ENCODE peak calls at places on chromosome 1, in ten cellular contexts. U is HFF-Myc, E is fibroblast of the aortic adventitia, I is body of pancreas, N is Calu3, X is fibroblast of lung, V is lower leg skin, L is pancreas, A is epithelial cell of esophagus, Z is AG10803. P is an unnamed sample.

GRCh38 chr1:56788102-56788501 is 31.1 kb downstream of the FYB2 start:
- DNase-seq in N (no peak), Z (no peak), L (no peak), X (no peak), E (no peak), U (no peak), V (no peak), A (no peak), I (no peak), P (no peak)

GRCh38 chr1:204201651-204202050 is 5.4 kb upstream of the KISS1 start:
- DNase-seq in L (no peak), Z (no peak), A (no peak), V (no peak), N (no peak), E (no peak), U (no peak), I (no peak), X (no peak), P (no peak)

GRCh38 chr1:55580845-55581332 is 365.7 kb upstream of the USP24 start:
- DNase-seq in U (no peak), E (peak; percentile 79), Z (peak; percentile 93), X (peak; percentile 77), A (peak; percentile 84), I (no peak), L (no peak), V (peak; percentile 54), N (no peak), P (peak; percentile 71)

GRCh38 chr1:7755448-7755847 is 15.6 kb upstream of the VAMP3 start:
- DNase-seq in V (no peak), E (peak; percentile 7), A (no peak), L (no peak), U (no peak), X (peak; percentile 6), Z (no peak), I (no peak), N (no peak), P (peak; percentile 55)

GRCh38 chr1:225299624-225300023 is 128.2 kb downstream of the LBR start:
- DNase-seq in E (no peak), V (no peak), N (no peak), I (no peak), L (no peak), Z (no peak), X (no peak), U (no peak), A (peak; percentile 70), P (no peak)

GRCh38 chr1:63199666-63200065 is 122.7 kb upstream of the FOXD3 start:
- DNase-seq in V (no peak), A (no peak), L (no peak), I (no peak), N (no peak), U (no peak), X (no peak), Z (no peak), E (no peak), P (no peak)

GRCh38 chr1:215728206-215728605 is 161.1 kb downstream of the KCTD3 start:
- DNase-seq in X (no peak), A (no peak), L (no peak), E (no peak), I (no peak), U (no peak), V (no peak), Z (no peak), N (no peak), P (no peak)

GRCh38 chr1:1132042-1132927 is 16.4 kb upstream of the C1orf159 start:
- DNase-seq in X (no peak), Z (no peak), U (no peak), A (no peak), N (peak; percentile 70), V (no peak), I (peak; percentile 56), E (no peak), L (peak; percentile 65), P (no peak)

GRCh38 chr1:3524571-3525203 is 70.2 kb downstream of the ARHGEF16 start:
- DNase-seq in E (no peak), Z (no peak), A (no peak), L (no peak), V (no peak), X (no peak), N (no peak), I (no peak), U (no peak), P (no peak)
- TF ChIP-seq CTCF in E (no peak), Z (no peak), A (no peak), L (no peak), V (no peak), X (no peak), N (no peak), I (no peak), U (no peak), P (no peak)

GRCh38 chr1:147603986-147604385 is 62.7 kb downstream of the BCL9 start:
- DNase-seq in L (no peak), U (no peak), N (no peak), E (no peak), X (no peak), Z (no peak), A (no peak), I (no peak), V (no peak), P (no peak)

GRCh38 chr1:147600119-147601111 is 59.1 kb downstream of the BCL9 start:
- DNase-seq in N (no peak), Z (peak; percentile 25), U (no peak), A (peak; percentile 61), E (peak; percentile 28), V (no peak), L (no peak), I (no peak), X (peak; percentile 39), P (peak; percentile 25)

GRCh38 chr1:147598631-147599361 is 57.5 kb downstream of the BCL9 start:
- DNase-seq in L (peak; percentile 88), X (no peak), A (no peak), U (no peak), E (no peak), Z (no peak), N (peak; percentile 36), V (peak; percentile 38), I (peak; percentile 45), P (no peak)

GRCh38 chr1:147597010-147597409 is 55.7 kb downstream of the BCL9 start:
- DNase-seq in I (no peak), E (no peak), Z (no peak), N (no peak), V (no peak), U (no peak), A (no peak), L (no peak), X (no peak), P (no peak)

GRCh38 chr1:147599362-147600118 is 58.2 kb downstream of the BCL9 start:
- DNase-seq in U (peak; percentile 61), X (peak; percentile 97), Z (peak; percentile 95), E (peak; percentile 92), I (peak; percentile 98), L (peak; percentile 99), V (peak; percentile 95), N (peak; percentile 98), A (peak; percentile 96), P (peak; percentile 98)
- TF ChIP-seq CTCF in U (no peak), X (no peak), Z (no peak), E (no peak), I (no peak), L (no peak), V (no peak), N (no peak), A (no peak), P (no peak)

GRCh38 chr1:184221087-184221486 is 165.7 kb upstream of the C1orf21 start:
- DNase-seq in X (no peak), Z (no peak), A (no peak), N (no peak), U (no peak), V (no peak), L (no peak), I (no peak), E (no peak), P (no peak)

GRCh38 chr1:184223216-184223615 is 163.6 kb upstream of the C1orf21 start:
- DNase-seq in U (no peak), L (no peak), X (no peak), N (peak; percentile 23), A (no peak), E (no peak), Z (no peak), V (no peak), I (peak; percentile 47), P (no peak)

GRCh38 chr1:184225501-184226487 is 161.0 kb upstream of the C1orf21 start:
- DNase-seq in X (no peak), E (no peak), V (no peak), L (no peak), I (no peak), Z (no peak), U (no peak), A (no peak), N (no peak), P (no peak)

GRCh38 chr1:184219414-184219813 is 167.4 kb upstream of the C1orf21 start:
- DNase-seq in U (no peak), V (no peak), I (no peak), L (no peak), X (no peak), A (no peak), E (no peak), Z (no peak), N (no peak), P (no peak)

DNA sequence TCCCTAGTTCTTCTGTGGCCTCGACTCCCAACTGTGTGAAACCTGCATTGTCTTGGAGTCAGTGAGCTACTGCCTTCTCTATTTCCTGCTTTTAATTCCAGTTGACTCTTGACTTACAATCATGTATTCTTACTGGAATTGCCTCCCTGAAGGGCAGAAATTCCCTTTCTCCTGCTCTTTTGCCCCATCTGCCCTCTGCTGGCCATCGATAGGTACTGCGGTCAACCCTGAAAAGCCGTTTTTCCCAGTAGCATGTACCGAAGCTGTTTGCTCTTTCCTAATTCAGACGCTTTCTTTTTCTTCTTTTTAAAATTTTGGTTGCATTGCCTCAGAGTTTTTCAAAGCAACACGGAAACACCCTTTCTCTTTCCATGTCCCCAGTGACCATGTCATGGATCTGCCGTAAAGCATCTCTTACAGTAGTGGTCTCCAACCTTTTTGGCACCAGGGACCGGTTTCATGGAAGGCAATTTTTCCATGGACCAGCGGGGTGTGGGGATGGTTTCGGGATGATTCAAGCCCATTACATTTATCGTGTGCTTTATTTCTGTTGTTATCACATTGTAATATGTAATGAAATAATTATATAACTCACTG is 164.2 kb upstream of the C1orf21 start:
- DNase-seq in E (peak; percentile 76), L (peak; percentile 60), V (peak; percentile 23), Z (peak; percentile 62), N (peak; percentile 78), U (no peak), X (peak; percentile 62), I (peak; percentile 55), A (peak; percentile 58), P (peak; percentile 65)
- TF ChIP-seq CTCF in E (peak; percentile 96), L (peak; percentile 89), V (no peak), Z (peak; percentile 99), N (peak; percentile 97), U (peak; percentile 95), X (peak; percentile 97), I (peak; percentile 84), A (peak; percentile 99), P (peak; percentile 96)

GRCh38 chr1:37809942-37810341 is 1.9 kb upstream of the YRDC start:
- DNase-seq in X (no peak), I (no peak), A (no peak), Z (no peak), N (no peak), U (no peak), V (no peak), L (no peak), E (peak; percentile 9), P (peak; percentile 71)

GRCh38 chr1:37807555-37808368 is at the start of the genes C1orf122 and YRDC:
- DNase-seq in I (peak; percentile 94), V (peak; percentile 89), X (peak; percentile 92), A (peak; percentile 95), L (peak; percentile 97), U (peak; percentile 59), E (peak; percentile 88), N (peak; percentile 96), Z (peak; percentile 91), P (peak; percentile 95)

GRCh38 chr1:37814257-37814656 is 6.2 kb upstream of the YRDC start:
- DNase-seq in L (no peak), U (no peak), E (peak; percentile 16), I (no peak), V (no peak), Z (no peak), A (no peak), N (no peak), X (no peak), P (no peak)

GRCh38 chr1:37808369-37809319 is 636 bp upstream of the YRDC start:
- DNase-seq in A (peak; percentile 77), L (peak; percentile 94), E (peak; percentile 68), U (no peak), I (peak; percentile 90), X (peak; percentile 77), Z (peak; percentile 78), V (no peak), N (peak; percentile 82), P (peak; percentile 85)

DNA sequence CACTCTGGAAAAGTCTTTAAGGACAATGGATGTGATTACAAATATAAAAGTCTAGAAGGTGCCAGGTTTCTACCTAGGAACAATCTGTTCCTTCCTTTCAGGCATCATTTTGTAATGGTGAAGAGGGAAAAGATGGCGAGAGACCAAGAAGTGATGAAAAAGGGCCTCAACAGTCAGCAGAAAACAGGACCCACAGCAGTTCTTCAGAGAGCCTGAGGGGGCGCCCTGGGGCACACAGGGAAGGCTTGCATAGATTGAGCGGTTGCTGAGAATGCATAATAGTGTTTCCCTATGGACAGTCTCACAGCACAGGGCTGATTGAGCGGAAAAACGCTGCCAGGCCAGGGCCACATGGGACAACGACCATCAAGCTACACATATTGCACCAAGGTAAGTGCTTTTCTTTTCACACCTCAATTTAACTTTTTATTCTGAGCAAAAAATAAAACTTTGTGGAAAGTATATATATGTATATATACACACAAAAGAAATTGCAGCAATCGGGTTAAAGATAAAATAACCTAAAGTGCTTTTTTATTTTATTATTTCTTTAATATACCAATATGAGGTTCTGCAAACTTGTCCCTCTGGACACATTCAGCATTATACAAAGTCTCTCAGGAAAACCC is 3.1 kb upstream of the YRDC start:
- DNase-seq in Z (peak; percentile 77), U (peak; percentile 58), I (peak; percentile 71), V (peak; percentile 46), N (peak; percentile 80), A (peak; percentile 82), E (peak; percentile 82), X (peak; percentile 85), L (peak; percentile 78), P (peak; percentile 90)
- TF ChIP-seq CTCF in Z (peak; percentile 80), U (peak; percentile 90), I (peak; percentile 73), V (no peak), N (peak; percentile 79), A (peak; percentile 91), E (peak; percentile 89), X (peak; percentile 81), L (peak; percentile 80), P (peak; percentile 97)

P was measured in choroid plexus epithelial cell.